ENCODE peak calls at places on chromosome 6, in nine cellular contexts. P is posterior cingulate gyrus; D is effector memory CD8-positive, alpha-beta T cell; L is A549; R is T-cell; A is H4; V is SJSA1; O is NCI-H1694; U is NCI-H1417. B is an unnamed sample.

GRCh38 chr6:140178550-140179334 is 804.3 kb upstream of the CITED2 start:
- DNase-seq in P (no peak), A (no peak), O (no peak), U (no peak), R (no peak), D (no peak), L (no peak), V (no peak), B (no peak)

GRCh38 chr6:158697798-158698197 is 47.9 kb downstream of the SYTL3 start:
- DNase-seq in U (no peak), O (no peak), V (no peak), A (no peak), P (no peak), L (no peak), R (no peak), D (no peak), B (no peak)

GRCh38 chr6:38080889-38081288 is 261.4 kb downstream of the ZFAND3 start:
- DNase-seq in O (no peak), A (no peak), V (no peak), R (no peak), U (no peak), D (no peak), P (no peak), L (no peak), B (no peak)

GRCh38 chr6:11380969-11381744 is 148.7 kb upstream of the NEDD9 start:
- DNase-seq in U (no peak), O (no peak), R (no peak), D (no peak), A (no peak), L (no peak), P (no peak), V (peak), B (no peak)

GRCh38 chr6:34414999-34415858 is 10.6 kb downstream of the RPS10 start:
- DNase-seq in A (peak), R (no peak), D (peak), L (no peak), V (no peak), P (no peak), U (peak), O (peak), B (no peak)

GRCh38 chr6:87333591-87334181 is 4.6 kb upstream of the GJB7 start:
- DNase-seq in P (no peak), V (no peak), L (no peak), U (no peak), A (peak), O (no peak), D (no peak), R (no peak), B (no peak)

GRCh38 chr6:63598001-63598250 is 25.6 kb downstream of the LOC128125822 start:
- DNase-seq in D (no peak), A (no peak), U (peak), V (no peak), P (no peak), R (no peak), O (no peak), L (peak), B (no peak)

GRCh38 chr6:53982361-53983050 is 128.7 kb upstream of the MLIP start:
- DNase-seq in R (no peak), P (no peak), O (no peak), U (no peak), D (no peak), L (no peak), V (no peak), A (no peak), B (no peak)

GRCh38 chr6:168075216-168075615 is 3.8 kb downstream of the FRMD1 start:
- DNase-seq in L (no peak), V (no peak), D (no peak), P (no peak), U (no peak), O (no peak), R (no peak), A (no peak), B (no peak)

GRCh38 chr6:33828764-33829731 is 25.2 kb upstream of the MLN start:
- DNase-seq in R (no peak), P (no peak), L (no peak), V (no peak), D (no peak), O (no peak), U (peak), A (no peak), B (no peak)

GRCh38 chr6:119612871-119613515 is 263.4 kb upstream of the MAN1A1 start:
- DNase-seq in P (no peak), L (no peak), A (no peak), V (no peak), R (no peak), D (no peak), U (no peak), O (no peak), B (no peak)